ENCODE peak calls at places on chromosomes 2 and 18, in seven cellular contexts. G, B, K, V, S, W and M are unnamed samples.

GRCh38 chr2:162839419-162839818 is 852 bp upstream of the KCNH7 start:
- DNase-seq in G (no peak), B (peak), K (peak), V (no peak), S (no peak), W (no peak), M (no peak)

GRCh38 chr2:20443276-20443920 is 3.5 kb upstream of the RHOB start:
- DNase-seq in G (peak), B (peak), K (peak), V (no peak), S (no peak), W (no peak), M (peak)

GRCh38 chr2:68318686-68319396 is 908 bp downstream of the CNRIP1 start:
- DNase-seq in G (no peak), B (no peak), K (no peak), V (peak), S (no peak), W (peak), M (no peak)

GRCh38 chr2:78845786-78846185 is 179.7 kb upstream of the REG3G start:
- DNase-seq in G (peak), B (no peak), K (no peak), V (no peak), S (no peak), W (no peak), M (no peak)

GRCh38 chr18:48727685-48728084 is 188.9 kb downstream of the CTIF start:
- DNase-seq in G (no peak), B (no peak), K (no peak), V (no peak), S (no peak), W (no peak), M (no peak)

GRCh38 chr2:223835701-223836532 is 1.5 kb downstream of the AP1S3 start:
- DNase-seq in G (peak), B (peak), K (peak), V (no peak), S (no peak), W (no peak), M (no peak)

GRCh38 chr18:45554070-45554767 is 61.1 kb upstream of the SLC14A2 start:
- DNase-seq in G (no peak), B (no peak), K (peak), V (peak), S (no peak), W (no peak), M (no peak)

GRCh38 chr2:223260681-223261080 is 208.7 kb downstream of the KCNE4 start:
- DNase-seq in G (peak), B (no peak), K (no peak), V (no peak), S (no peak), W (peak), M (no peak)

GRCh38 chr2:85794491-85795121 is 40.8 kb downstream of the ATOH8 start:
- DNase-seq in G (no peak), B (no peak), K (peak), V (no peak), S (no peak), W (no peak), M (no peak)

GRCh38 chr2:214543386-214543955 is 132.6 kb downstream of the VWC2L start:
- DNase-seq in G (peak), B (peak), K (peak), V (no peak), S (no peak), W (peak), M (no peak)

GRCh38 chr2:42957109-42958035 is 165.0 kb upstream of the HAAO start:
- DNase-seq in G (peak), B (peak), K (no peak), V (no peak), S (no peak), W (no peak), M (peak)

GRCh38 chr2:25311866-25312575 is 29.7 kb downstream of the DNMT3A start:
- DNase-seq in G (no peak), B (no peak), K (peak), V (peak), S (no peak), W (no peak), M (no peak)